ENCODE peak calls at places on chromosomes 2 and 18, in four cellular contexts. C, I, N and J are unnamed samples.
A peak's percentile ranks its signal among the peaks of the same experiment; 100 is the strongest.

GRCh38 chr18:67733094-67733493 is 216.6 kb upstream of the DSEL start:
- DNase-seq in C (no peak), I (no peak), N (no peak), J (no peak)

GRCh38 chr2:180720861-180721260 is 259.5 kb upstream of the UBE2E3 start:
- DNase-seq in C (no peak), I (no peak), N (no peak), J (no peak)

GRCh38 chr18:78901923-78902794 is 77.5 kb upstream of the SALL3 start:
- DNase-seq in C (no peak), I (no peak), N (no peak), J (no peak)

GRCh38 chr2:31894656-31895055 is 116.2 kb downstream of the MEMO1 start:
- DNase-seq in C (no peak), I (no peak), N (no peak), J (no peak)

GRCh38 chr2:23745726-23746105 is 181.2 kb downstream of the ATAD2B start:
- DNase-seq in C (no peak), I (no peak), N (no peak), J (no peak)

GRCh38 chr2:128727914-128728313 is 409.2 kb upstream of the HS6ST1 start:
- DNase-seq in C (no peak), I (no peak), N (no peak), J (no peak)

GRCh38 chr2:137096187-137096586 is 330.8 kb downstream of the THSD7B start:
- DNase-seq in C (no peak), I (no peak), N (no peak), J (no peak)

GRCh38 chr2:105521616-105522015 is 122.8 kb upstream of the FHL2 start:
- DNase-seq in C (no peak), I (no peak), N (no peak), J (no peak)

GRCh38 chr2:206915136-206915535 is 24.2 kb upstream of the CPO start:
- DNase-seq in C (no peak), I (no peak), N (no peak), J (no peak)
- H3K27ac ChIP-seq in C (no peak overlapping the region), I (no peak overlapping the region), N (no peak overlapping the region), J (no peak overlapping the region)

GRCh38 chr2:47072018-47072691 is 83.0 kb downstream of the STPG4 start:
- DNase-seq in C (peak; percentile 96), I (peak; percentile 67), N (no peak), J (peak; percentile 70)
- H3K27ac ChIP-seq in C (peak overlapping the region; percentile 86), I (peak overlapping the region; percentile 39), N (no peak overlapping the region), J (peak overlapping the region; percentile 59)

GRCh38 chr2:120764434-120764833 is 28.8 kb downstream of the GLI2 start:
- DNase-seq in C (peak; percentile 10), I (no peak), N (no peak), J (no peak)

GRCh38 chr2:120767486-120768005 is 31.9 kb downstream of the GLI2 start:
- DNase-seq in C (peak; percentile 59), I (no peak), N (no peak), J (no peak)

GRCh38 chr2:120765031-120765910 is 29.6 kb downstream of the GLI2 start:
- DNase-seq in C (peak; percentile 78), I (no peak), N (no peak), J (no peak)

GRCh38 chr2:120766758-120767351 is 31.2 kb downstream of the GLI2 start:
- DNase-seq in C (peak; percentile 59), I (no peak), N (no peak), J (peak; percentile 44)

GRCh38 chr2:120765911-120766757 is 30.5 kb downstream of the GLI2 start:
- DNase-seq in C (peak; percentile 96), I (no peak), N (no peak), J (peak; percentile 43)
- H3K27ac ChIP-seq in C (peak overlapping the region; percentile 79), I (no peak overlapping the region), N (no peak overlapping the region), J (peak overlapping the region; percentile 84)

GRCh38 chr2:217801711-217802110 is 201.1 kb downstream of the TNS1 start:
- DNase-seq in C (no peak), I (no peak), N (no peak), J (no peak)
- H3K27ac ChIP-seq in C (no peak overlapping the region), I (no peak overlapping the region), N (no peak overlapping the region), J (no peak overlapping the region)

DNA sequence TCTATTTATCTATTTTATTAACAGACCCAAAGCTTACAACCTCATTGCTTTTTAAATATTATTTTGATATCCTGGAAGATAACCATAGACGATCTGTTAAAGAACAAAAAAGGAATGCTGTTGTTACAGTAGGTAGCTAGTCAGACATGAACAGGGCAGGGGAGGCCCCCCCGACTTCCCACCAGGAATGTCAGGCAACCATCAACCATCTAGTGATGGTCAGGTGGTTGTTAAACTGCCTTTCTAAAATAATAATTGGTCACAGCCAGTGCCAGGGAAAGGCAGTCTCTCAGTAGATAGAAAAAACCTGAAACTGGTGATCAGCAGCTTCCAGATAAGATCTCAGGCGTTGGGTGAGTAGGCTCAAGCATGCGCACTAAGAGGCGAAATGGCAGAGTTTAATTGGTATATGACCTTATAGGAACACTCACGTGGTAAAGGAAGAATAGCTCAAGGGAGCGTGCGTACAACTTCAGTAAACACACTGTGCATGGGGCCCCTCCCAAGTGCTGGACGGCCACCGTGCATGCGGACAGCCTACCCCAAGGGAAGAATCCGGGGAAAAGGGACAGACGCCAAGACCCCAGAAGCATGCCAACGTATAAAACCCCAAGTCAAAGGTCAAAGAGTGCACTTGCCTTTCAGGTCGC is 32.5 kb upstream of the CCL20 start:
- DNase-seq in C (no peak), I (no peak), N (no peak), J (no peak)
- H3K27ac ChIP-seq in C (peak overlapping the region; percentile 68), I (no peak overlapping the region), N (no peak overlapping the region), J (no peak overlapping the region)

GRCh38 chr2:234674781-234675201 is 177.9 kb upstream of the ARL4C start:
- DNase-seq in C (no peak), I (no peak), N (no peak), J (no peak)
- H3K27ac ChIP-seq in C (no peak overlapping the region), I (no peak overlapping the region), N (no peak overlapping the region), J (no peak overlapping the region)

DNA sequence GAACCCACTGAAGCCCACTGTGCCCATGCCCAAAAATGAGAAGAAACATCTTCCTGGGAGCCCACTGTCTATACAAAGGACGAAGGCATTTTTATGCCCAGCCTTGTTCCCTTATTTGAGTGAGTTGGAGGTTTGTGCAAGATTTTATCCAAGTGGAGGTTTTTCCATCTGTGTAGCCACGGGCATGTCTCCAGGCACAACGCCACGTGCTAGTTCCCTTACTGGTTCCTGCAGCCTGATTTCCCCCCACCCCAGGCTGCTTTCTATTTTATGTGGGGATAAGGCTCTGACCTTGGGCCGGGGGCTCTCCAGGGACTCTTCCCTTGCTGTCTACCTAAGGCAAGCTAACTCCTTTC is 22.2 kb upstream of the TXNL4A start:
- DNase-seq in C (no peak), I (no peak), N (no peak), J (no peak)
- H3K27ac ChIP-seq in C (no peak overlapping the region), I (no peak overlapping the region), N (no peak overlapping the region), J (no peak overlapping the region)

GRCh38 chr2:178006710-178007109 is 65.9 kb downstream of the PDE11A start:
- DNase-seq in C (no peak), I (no peak), N (no peak), J (peak; percentile 16)
- H3K27ac ChIP-seq in C (no peak overlapping the region), I (no peak overlapping the region), N (no peak overlapping the region), J (no peak overlapping the region)

GRCh38 chr2:238855299-238855698 is 7.4 kb downstream of the TWIST2 start:
- DNase-seq in C (no peak), I (no peak), N (no peak), J (no peak)
- H3K27ac ChIP-seq in C (no peak overlapping the region), I (no peak overlapping the region), N (no peak overlapping the region), J (no peak overlapping the region)

GRCh38 chr2:40363631-40364030 is 88.3 kb downstream of the SLC8A1 start:
- DNase-seq in C (no peak), I (no peak), N (peak; percentile 82), J (no peak)
- H3K27ac ChIP-seq in C (no peak overlapping the region), I (no peak overlapping the region), N (peak overlapping the region; percentile 92), J (no peak overlapping the region)